ENCODE peak calls at places on chromosomes 5 and 9, in ten cellular contexts. A is central memory CD8-positive, alpha-beta T cell; N is activated naive CD4-positive, alpha-beta T cell treated with Interleukin-2 at 50 U/mL for 16 hours; U is RCC 7860; Z is SW480; J is HS-27A; H is activated T-cell treated with anti-CD3 and anti-CD28 coated beads for 48 hours; Y is progenitor cell of endocrine pancreas; B is GDM1; X is kidney. W is an unnamed sample.

GRCh38 chr5:139964994-139965565 is 78.0 kb downstream of the NRG2 start:
- DNase-seq in A (no peak), N (no peak), U (no peak), Z (no peak), J (no peak), H (no peak), Y (no peak), B (no peak), X (no peak), W (no peak)

GRCh38 chr5:81014348-81014747 is 54.2 kb downstream of the RASGRF2 start:
- DNase-seq in A (no peak), N (no peak), U (no peak), Z (no peak), J (no peak), H (no peak), Y (no peak), B (no peak), X (no peak), W (no peak)

GRCh38 chr9:134554011-134554749 is 87.4 kb upstream of the COL5A1 start:
- DNase-seq in A (no peak), N (no peak), U (no peak), Z (no peak), J (no peak), H (no peak), Y (no peak), B (no peak), X (peak; percentile 66), W (no peak)

GRCh38 chr9:99614341-99614740 is 207.3 kb upstream of the NR4A3 start:
- DNase-seq in A (no peak), N (no peak), U (no peak), Z (no peak), J (no peak), H (no peak), Y (no peak), B (no peak), X (no peak), W (no peak)

GRCh38 chr5:171762016-171762415 is 23.6 kb upstream of the SMIM23 start:
- DNase-seq in A (no peak), N (no peak), U (no peak), Z (no peak), J (no peak), H (no peak), Y (no peak), B (no peak), X (no peak), W (no peak)

GRCh38 chr9:131046581-131047202 is 37.7 kb downstream of the LAMC3 start:
- DNase-seq in A (peak; percentile 58), N (peak; percentile 75), U (peak; percentile 34), Z (peak; percentile 72), J (no peak), H (peak; percentile 73), Y (peak; percentile 63), B (peak; percentile 56), X (peak; percentile 89), W (peak; percentile 80)

GRCh38 chr5:4630031-4630430 is 510.1 kb upstream of the ADAMTS16 start:
- DNase-seq in A (no peak), N (no peak), U (no peak), Z (peak; percentile 99), J (no peak), H (no peak), Y (no peak), B (no peak), X (no peak), W (no peak)

GRCh38 chr5:151005187-151005974 is 15.0 kb upstream of the GPX3 start:
- DNase-seq in A (no peak), N (no peak), U (no peak), Z (peak; percentile 90), J (no peak), H (no peak), Y (no peak), B (no peak), X (no peak), W (no peak)

GRCh38 chr5:148632280-148632679 is 22.0 kb downstream of the HTR4 start:
- DNase-seq in A (no peak), N (no peak), U (no peak), Z (no peak), J (no peak), H (no peak), Y (no peak), B (no peak), X (no peak), W (no peak)

GRCh38 chr9:133953976-133954709 is 38.0 kb downstream of the VAV2 start:
- DNase-seq in A (no peak), N (no peak), U (no peak), Z (no peak), J (no peak), H (no peak), Y (no peak), B (no peak), X (peak; percentile 76), W (peak; percentile 58)

GRCh38 chr5:118752992-118753391 is 235.4 kb downstream of the DTWD2 start:
- DNase-seq in A (no peak), N (no peak), U (no peak), Z (no peak), J (no peak), H (no peak), Y (no peak), B (no peak), X (no peak), W (no peak)

GRCh38 chr5:25006734-25007133 is 362.0 kb upstream of the CDH10 start:
- DNase-seq in A (no peak), N (no peak), U (no peak), Z (no peak), J (no peak), H (no peak), Y (no peak), B (peak; percentile 37), X (no peak), W (no peak)

GRCh38 chr9:3931996-3932906 is 367.6 kb downstream of the GLIS3 start:
- DNase-seq in A (no peak), N (no peak), U (no peak), Z (no peak), J (no peak), H (no peak), Y (no peak), B (no peak), X (no peak), W (no peak)

GRCh38 chr9:113274474-113275146 is 762 bp downstream of the CDC26 start:
- DNase-seq in A (no peak), N (no peak), U (peak; percentile 58), Z (peak; percentile 68), J (peak; percentile 17), H (no peak), Y (peak; percentile 22), B (peak; percentile 11), X (no peak), W (peak; percentile 77)

GRCh38 chr5:84383296-84383815 is 1.3 kb downstream of the EDIL3 start:
- DNase-seq in A (no peak), N (no peak), U (no peak), Z (no peak), J (no peak), H (no peak), Y (no peak), B (no peak), X (no peak), W (no peak)

GRCh38 chr9:137757613-137758029 is 120.0 kb upstream of the CACNA1B start:
- DNase-seq in A (no peak), N (peak; percentile 59), U (peak; percentile 81), Z (peak; percentile 54), J (peak; percentile 27), H (peak; percentile 18), Y (no peak), B (no peak), X (peak; percentile 66), W (no peak)

GRCh38 chr5:8685704-8686103 is 816.8 kb downstream of the MTRR start:
- DNase-seq in A (no peak), N (no peak), U (no peak), Z (no peak), J (no peak), H (no peak), Y (no peak), B (no peak), X (no peak), W (no peak)

GRCh38 chr5:15233566-15233965 is 266.4 kb upstream of the FBXL7 start:
- DNase-seq in A (no peak), N (no peak), U (no peak), Z (no peak), J (no peak), H (no peak), Y (no peak), B (no peak), X (no peak), W (no peak)

GRCh38 chr5:66741394-66741793 is 145.2 kb downstream of the MAST4 start:
- DNase-seq in A (no peak), N (no peak), U (no peak), Z (peak; percentile 19), J (no peak), H (no peak), Y (no peak), B (no peak), X (no peak), W (no peak)

GRCh38 chr9:129610473-129611301 is 10.2 kb downstream of the C9orf50 start:
- DNase-seq in A (peak; percentile 58), N (peak; percentile 73), U (peak; percentile 37), Z (peak; percentile 81), J (no peak), H (peak; percentile 68), Y (peak; percentile 78), B (peak; percentile 42), X (peak; percentile 93), W (peak; percentile 80)

GRCh38 chr5:121055586-121055985 is 591.5 kb downstream of the PRR16 start:
- DNase-seq in A (no peak), N (no peak), U (no peak), Z (no peak), J (no peak), H (no peak), Y (no peak), B (no peak), X (no peak), W (no peak)

GRCh38 chr9:76136986-76137385 is 246.5 kb downstream of the PCSK5 start:
- DNase-seq in A (no peak), N (no peak), U (peak; percentile 75), Z (peak; percentile 13), J (no peak), H (no peak), Y (no peak), B (no peak), X (no peak), W (no peak)

GRCh38 chr9:80320480-80320879 is 748.7 kb downstream of the TLE4 start:
- DNase-seq in A (no peak), N (no peak), U (peak; percentile 42), Z (no peak), J (no peak), H (no peak), Y (no peak), B (no peak), X (no peak), W (no peak)

GRCh38 chr9:113991714-113992113 is 86.4 kb downstream of the AMBP start:
- DNase-seq in A (no peak), N (no peak), U (no peak), Z (no peak), J (no peak), H (no peak), Y (no peak), B (no peak), X (peak; percentile 21), W (no peak)

GRCh38 chr9:133991964-133992779 is at the start of gene VAV2:
- DNase-seq in A (no peak), N (peak; percentile 45), U (peak; percentile 68), Z (peak; percentile 55), J (no peak), H (peak; percentile 40), Y (peak; percentile 66), B (no peak), X (peak; percentile 92), W (peak; percentile 78)

GRCh38 chr9:89477395-89477794 is 20.5 kb downstream of the SEMA4D start:
- DNase-seq in A (no peak), N (peak; percentile 65), U (no peak), Z (no peak), J (no peak), H (no peak), Y (no peak), B (peak; percentile 24), X (no peak), W (peak; percentile 16)

GRCh38 chr9:98924971-98925820 is 18.5 kb upstream of the COL15A1 start:
- DNase-seq in A (no peak), N (no peak), U (no peak), Z (no peak), J (no peak), H (no peak), Y (no peak), B (no peak), X (no peak), W (no peak)

GRCh38 chr9:79895232-79895631 is 323.5 kb downstream of the TLE4 start:
- DNase-seq in A (no peak), N (no peak), U (no peak), Z (no peak), J (no peak), H (no peak), Y (no peak), B (no peak), X (no peak), W (no peak)